ENCODE peak calls at places on chromosome 18, in seven cellular contexts. One of them, this sample, is unnamed.

GRCh38 chr18:46629356-46629755 is 27.7 kb downstream of the LOXHD1 start:
- DNase-seq in kidney: no peak
- DNase-seq in epithelial cell of esophagus: no peak
- DNase-seq in BJ: no peak
- DNase-seq in adrenal gland: no peak
- DNase-seq in left ventricle myocardium inferior: no peak
- DNase-seq in GM12865: no peak
- DNase-seq in this sample: no peak

GRCh38 chr18:22166070-22166972 is 3.1 kb upstream of the GATA6 start:
- DNase-seq in kidney: peak
- DNase-seq in epithelial cell of esophagus: no peak
- DNase-seq in BJ: no peak
- DNase-seq in adrenal gland: peak
- DNase-seq in left ventricle myocardium inferior: peak
- DNase-seq in GM12865: no peak
- DNase-seq in this sample: no peak

GRCh38 chr18:13461488-13461887 is 242.9 kb downstream of the LDLRAD4 start:
- DNase-seq in kidney: no peak
- DNase-seq in epithelial cell of esophagus: no peak
- DNase-seq in BJ: no peak
- DNase-seq in adrenal gland: no peak
- DNase-seq in left ventricle myocardium inferior: no peak
- DNase-seq in GM12865: no peak
- DNase-seq in this sample: no peak

GRCh38 chr18:6315556-6316331 is 99.0 kb downstream of the L3MBTL4 start:
- DNase-seq in kidney: no peak
- DNase-seq in epithelial cell of esophagus: no peak
- DNase-seq in BJ: no peak
- DNase-seq in adrenal gland: no peak
- DNase-seq in left ventricle myocardium inferior: no peak
- DNase-seq in GM12865: peak
- DNase-seq in this sample: no peak

GRCh38 chr18:72235422-72235821 is 308.7 kb downstream of the CBLN2 start:
- DNase-seq in kidney: no peak
- DNase-seq in epithelial cell of esophagus: peak
- DNase-seq in BJ: no peak
- DNase-seq in adrenal gland: no peak
- DNase-seq in left ventricle myocardium inferior: no peak
- DNase-seq in GM12865: no peak
- DNase-seq in this sample: no peak

GRCh38 chr18:27404855-27405254 is 219.7 kb upstream of the CHST9 start:
- DNase-seq in kidney: no peak
- DNase-seq in epithelial cell of esophagus: peak
- DNase-seq in BJ: no peak
- DNase-seq in adrenal gland: no peak
- DNase-seq in left ventricle myocardium inferior: no peak
- DNase-seq in GM12865: no peak
- DNase-seq in this sample: no peak

GRCh38 chr18:34866739-34867138 is 156.6 kb downstream of the DTNA start:
- DNase-seq in kidney: no peak
- DNase-seq in epithelial cell of esophagus: no peak
- DNase-seq in BJ: no peak
- DNase-seq in adrenal gland: no peak
- DNase-seq in left ventricle myocardium inferior: no peak
- DNase-seq in GM12865: no peak
- DNase-seq in this sample: no peak

GRCh38 chr18:40868110-40868858 is 1086.8 kb upstream of the PIK3C3 start:
- DNase-seq in kidney: no peak
- DNase-seq in epithelial cell of esophagus: peak
- DNase-seq in BJ: peak
- DNase-seq in adrenal gland: no peak
- DNase-seq in left ventricle myocardium inferior: no peak
- DNase-seq in GM12865: no peak
- DNase-seq in this sample: peak

DNA sequence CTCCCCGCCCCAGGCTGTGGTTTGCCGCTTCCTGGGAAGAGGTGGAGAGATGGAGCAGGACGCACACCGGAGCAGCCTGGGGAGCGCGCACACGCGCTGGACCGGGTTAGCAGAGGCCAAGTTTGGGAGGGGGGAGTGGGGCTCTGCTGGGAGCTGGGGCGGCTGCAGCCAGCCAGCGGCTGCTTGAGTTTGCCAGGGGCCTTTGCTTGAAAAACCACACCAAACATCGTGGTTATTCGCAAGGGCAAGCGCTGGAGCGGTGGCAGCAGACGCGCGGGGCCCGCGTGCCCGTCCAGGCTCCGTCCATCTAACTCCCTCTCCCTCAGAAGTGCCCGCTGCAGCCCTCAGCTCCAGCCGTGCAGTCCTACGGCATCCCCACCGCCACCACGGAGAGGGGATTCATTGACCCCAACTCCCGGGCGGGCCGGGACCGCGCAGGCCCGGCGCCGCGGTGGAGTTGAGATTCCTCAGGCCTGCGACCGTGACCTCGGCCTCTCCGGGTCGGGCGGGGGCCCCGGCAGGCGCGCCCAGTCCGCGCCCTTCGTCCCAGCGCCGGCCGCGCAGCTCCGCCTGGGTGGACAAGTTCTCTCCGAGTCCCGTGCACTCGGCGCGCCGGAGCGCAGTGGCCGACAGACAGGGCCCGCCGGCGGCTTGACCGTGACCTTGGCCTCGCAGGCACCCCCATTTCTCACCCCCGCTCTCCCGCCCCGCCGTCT is 4.5 kb downstream of the PTGR3 start:
- DNase-seq in kidney: peak
- DNase-seq in epithelial cell of esophagus: peak
- DNase-seq in BJ: no peak
- DNase-seq in adrenal gland: peak
- DNase-seq in left ventricle myocardium inferior: peak
- DNase-seq in GM12865: no peak
- DNase-seq in this sample: no peak
- H3K4me3 ChIP-seq in kidney: peak
- H3K4me3 ChIP-seq in epithelial cell of esophagus: peak
- H3K4me3 ChIP-seq in BJ: peak
- H3K4me3 ChIP-seq in adrenal gland: no peak
- H3K4me3 ChIP-seq in left ventricle myocardium inferior: peak
- H3K4me3 ChIP-seq in GM12865: no peak
- H3K4me3 ChIP-seq in this sample: peak

GRCh38 chr18:74241970-74242369 is 49.8 kb downstream of the CYB5A start:
- DNase-seq in kidney: no peak
- DNase-seq in epithelial cell of esophagus: no peak
- DNase-seq in BJ: no peak
- DNase-seq in adrenal gland: no peak
- DNase-seq in left ventricle myocardium inferior: no peak
- DNase-seq in GM12865: no peak
- DNase-seq in this sample: no peak

GRCh38 chr18:74241426-74241825 is 50.3 kb downstream of the CYB5A start:
- DNase-seq in kidney: no peak
- DNase-seq in epithelial cell of esophagus: no peak
- DNase-seq in BJ: no peak
- DNase-seq in adrenal gland: no peak
- DNase-seq in left ventricle myocardium inferior: no peak
- DNase-seq in GM12865: no peak
- DNase-seq in this sample: no peak

GRCh38 chr18:74243127-74243526 is 48.6 kb downstream of the CYB5A start:
- DNase-seq in kidney: no peak
- DNase-seq in epithelial cell of esophagus: no peak
- DNase-seq in BJ: no peak
- DNase-seq in adrenal gland: no peak
- DNase-seq in left ventricle myocardium inferior: no peak
- DNase-seq in GM12865: no peak
- DNase-seq in this sample: no peak

GRCh38 chr18:74244554-74244953 is 47.2 kb downstream of the CYB5A start:
- DNase-seq in kidney: no peak
- DNase-seq in epithelial cell of esophagus: peak
- DNase-seq in BJ: no peak
- DNase-seq in adrenal gland: no peak
- DNase-seq in left ventricle myocardium inferior: no peak
- DNase-seq in GM12865: no peak
- DNase-seq in this sample: no peak

DNA sequence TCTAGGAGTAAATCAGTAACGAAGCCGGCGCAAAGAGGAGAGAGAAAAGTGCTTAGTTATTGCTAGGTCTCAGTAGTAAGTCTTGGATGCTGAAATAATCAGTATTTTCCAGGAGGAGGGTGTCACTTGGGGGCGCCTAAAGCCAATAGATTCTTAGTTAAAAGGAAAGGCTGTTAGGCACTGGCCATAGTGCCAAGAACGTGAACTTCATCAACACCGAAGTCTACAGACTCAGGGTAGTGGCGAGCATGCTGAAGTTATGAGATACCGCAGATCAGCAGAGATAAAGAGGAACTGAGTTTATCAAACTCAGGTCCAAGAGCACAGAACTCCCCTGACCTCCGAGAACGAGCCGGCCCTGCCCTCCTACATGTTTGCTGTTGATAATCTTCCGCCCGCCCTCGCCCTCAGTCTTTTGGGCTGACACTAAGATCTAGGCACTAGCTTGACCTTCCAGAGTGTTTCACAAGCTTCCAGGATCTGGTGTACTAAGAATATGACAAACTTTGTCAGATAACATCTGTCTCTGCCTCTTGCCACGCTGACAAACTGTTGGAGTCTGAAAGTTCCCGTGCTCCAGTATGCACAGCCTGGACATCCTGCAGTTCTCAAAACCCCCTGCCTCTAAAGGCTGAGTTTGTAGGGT is 49.2 kb downstream of the CYB5A start:
- DNase-seq in kidney: peak
- DNase-seq in epithelial cell of esophagus: no peak
- DNase-seq in BJ: no peak
- DNase-seq in adrenal gland: peak
- DNase-seq in left ventricle myocardium inferior: no peak
- DNase-seq in GM12865: no peak
- DNase-seq in this sample: no peak
- TF ChIP-seq CTCF in kidney: peak
- TF ChIP-seq CTCF in epithelial cell of esophagus: no peak
- TF ChIP-seq CTCF in BJ: no peak
- TF ChIP-seq CTCF in adrenal gland: no peak
- TF ChIP-seq CTCF in left ventricle myocardium inferior: peak
- TF ChIP-seq CTCF in GM12865: no peak
- TF ChIP-seq CTCF in this sample: no peak

GRCh38 chr18:63284173-63284765 is 35.3 kb downstream of the BCL2 start:
- DNase-seq in kidney: no peak
- DNase-seq in epithelial cell of esophagus: no peak
- DNase-seq in BJ: no peak
- DNase-seq in adrenal gland: no peak
- DNase-seq in left ventricle myocardium inferior: no peak
- DNase-seq in GM12865: no peak
- DNase-seq in this sample: no peak

GRCh38 chr18:63283305-63283704 is 36.3 kb downstream of the BCL2 start:
- DNase-seq in kidney: no peak
- DNase-seq in epithelial cell of esophagus: no peak
- DNase-seq in BJ: no peak
- DNase-seq in adrenal gland: no peak
- DNase-seq in left ventricle myocardium inferior: no peak
- DNase-seq in GM12865: no peak
- DNase-seq in this sample: no peak

GRCh38 chr18:63286926-63287325 is 32.6 kb downstream of the BCL2 start:
- DNase-seq in kidney: no peak
- DNase-seq in epithelial cell of esophagus: no peak
- DNase-seq in BJ: no peak
- DNase-seq in adrenal gland: no peak
- DNase-seq in left ventricle myocardium inferior: no peak
- DNase-seq in GM12865: no peak
- DNase-seq in this sample: no peak

GRCh38 chr18:63285332-63285731 is 34.2 kb downstream of the BCL2 start:
- DNase-seq in kidney: no peak
- DNase-seq in epithelial cell of esophagus: no peak
- DNase-seq in BJ: no peak
- DNase-seq in adrenal gland: no peak
- DNase-seq in left ventricle myocardium inferior: no peak
- DNase-seq in GM12865: peak
- DNase-seq in this sample: no peak

DNA sequence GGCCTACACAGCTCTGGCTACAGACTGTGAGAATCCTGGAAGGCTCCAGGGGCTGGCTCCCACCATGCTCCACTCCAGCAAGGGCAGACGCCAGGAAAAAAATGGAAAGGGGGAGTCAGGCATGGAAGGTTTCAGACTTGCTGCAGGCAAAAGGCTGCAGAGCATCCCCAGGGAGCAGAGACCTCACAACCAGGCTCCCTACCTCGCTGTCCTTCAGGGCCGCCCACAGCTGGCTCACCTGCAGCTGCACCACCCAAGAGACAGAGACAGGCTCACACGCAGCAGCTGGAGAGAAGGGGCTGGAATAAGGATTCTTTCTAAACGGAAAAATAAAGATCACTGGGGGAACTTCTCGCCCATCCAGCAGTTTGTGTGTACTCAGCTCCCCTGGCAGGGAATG is 34.7 kb downstream of the BCL2 start:
- DNase-seq in kidney: no peak
- DNase-seq in epithelial cell of esophagus: no peak
- DNase-seq in BJ: no peak
- DNase-seq in adrenal gland: no peak
- DNase-seq in left ventricle myocardium inferior: no peak
- DNase-seq in GM12865: no peak
- DNase-seq in this sample: no peak
- H3K4me3 ChIP-seq in kidney: no peak
- H3K4me3 ChIP-seq in epithelial cell of esophagus: no peak
- H3K4me3 ChIP-seq in BJ: no peak
- H3K4me3 ChIP-seq in adrenal gland: no peak
- H3K4me3 ChIP-seq in left ventricle myocardium inferior: no peak
- H3K4me3 ChIP-seq in GM12865: peak
- H3K4me3 ChIP-seq in this sample: no peak

GRCh38 chr18:3422905-3423304 is 27.1 kb upstream of the TGIF1 start:
- DNase-seq in kidney: no peak
- DNase-seq in epithelial cell of esophagus: peak
- DNase-seq in BJ: no peak
- DNase-seq in adrenal gland: no peak
- DNase-seq in left ventricle myocardium inferior: no peak
- DNase-seq in GM12865: no peak
- DNase-seq in this sample: no peak

GRCh38 chr18:3418083-3418482 is 31.9 kb upstream of the TGIF1 start:
- DNase-seq in kidney: no peak
- DNase-seq in epithelial cell of esophagus: no peak
- DNase-seq in BJ: no peak
- DNase-seq in adrenal gland: no peak
- DNase-seq in left ventricle myocardium inferior: no peak
- DNase-seq in GM12865: no peak
- DNase-seq in this sample: no peak

GRCh38 chr18:3425030-3425429 is 24.9 kb upstream of the TGIF1 start:
- DNase-seq in kidney: no peak
- DNase-seq in epithelial cell of esophagus: no peak
- DNase-seq in BJ: no peak
- DNase-seq in adrenal gland: no peak
- DNase-seq in left ventricle myocardium inferior: no peak
- DNase-seq in GM12865: no peak
- DNase-seq in this sample: no peak

GRCh38 chr18:3424280-3424890 is 25.6 kb upstream of the TGIF1 start:
- DNase-seq in kidney: no peak
- DNase-seq in epithelial cell of esophagus: peak
- DNase-seq in BJ: no peak
- DNase-seq in adrenal gland: no peak
- DNase-seq in left ventricle myocardium inferior: no peak
- DNase-seq in GM12865: no peak
- DNase-seq in this sample: no peak

DNA sequence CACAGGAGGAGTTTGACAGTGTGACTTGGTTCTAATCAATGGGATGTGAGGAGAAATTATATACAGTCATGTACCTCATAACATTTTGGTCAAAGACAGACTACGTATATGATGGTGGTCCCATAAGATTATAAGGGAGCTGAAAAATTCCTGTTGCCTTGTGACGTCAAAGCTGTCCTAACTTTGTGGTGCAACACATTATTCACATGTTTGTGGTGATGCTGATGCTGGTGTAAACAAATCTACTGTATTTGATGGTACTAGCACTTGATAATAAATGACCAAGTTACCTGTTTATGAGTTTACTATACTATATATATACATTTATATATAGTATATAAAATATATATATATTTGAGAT is 29.1 kb upstream of the TGIF1 start:
- DNase-seq in kidney: no peak
- DNase-seq in epithelial cell of esophagus: no peak
- DNase-seq in BJ: no peak
- DNase-seq in adrenal gland: no peak
- DNase-seq in left ventricle myocardium inferior: no peak
- DNase-seq in GM12865: no peak
- DNase-seq in this sample: no peak
- TF ChIP-seq CTCF in kidney: no peak
- TF ChIP-seq CTCF in epithelial cell of esophagus: no peak
- TF ChIP-seq CTCF in BJ: no peak
- TF ChIP-seq CTCF in adrenal gland: no peak
- TF ChIP-seq CTCF in left ventricle myocardium inferior: no peak
- TF ChIP-seq CTCF in GM12865: no peak
- TF ChIP-seq CTCF in this sample: no peak